ENCODE peak calls at places on chromosomes 4 and X, in nine cellular contexts. One of them, this sample, is unnamed.

GRCh38 chr4:7309636-7310035 is 117.3 kb downstream of the SORCS2 start:
- DNase-seq in lower leg skin: no peak
- DNase-seq in stomach: no peak
- DNase-seq in GM12891: no peak
- DNase-seq in IMR-90: no peak
- DNase-seq in adrenal gland: no peak
- DNase-seq in HCT116: no peak
- DNase-seq in esophagus muscularis mucosa: no peak
- DNase-seq in transverse colon: no peak
- DNase-seq in this sample: no peak

GRCh38 chr4:6221851-6222760 is 21.8 kb upstream of the JAKMIP1 start:
- DNase-seq in HCT116: peak; percentile 29
- DNase-seq in adrenal gland: no peak
- DNase-seq in lower leg skin: no peak
- DNase-seq in transverse colon: peak; percentile 16
- DNase-seq in esophagus muscularis mucosa: no peak
- DNase-seq in GM12891: no peak
- DNase-seq in IMR-90: no peak
- DNase-seq in stomach: peak; percentile 50
- DNase-seq in this sample: no peak

GRCh38 chr4:7024336-7024890 is 18.8 kb upstream of the TADA2B start:
- DNase-seq in adrenal gland: no peak
- DNase-seq in lower leg skin: no peak
- DNase-seq in HCT116: no peak
- DNase-seq in GM12891: no peak
- DNase-seq in transverse colon: no peak
- DNase-seq in stomach: no peak
- DNase-seq in esophagus muscularis mucosa: no peak
- DNase-seq in IMR-90: no peak
- DNase-seq in this sample: no peak

GRCh38 chr4:164734476-164734875 is 19.5 kb upstream of the SMIM31 start:
- DNase-seq in HCT116: no peak
- DNase-seq in stomach: no peak
- DNase-seq in IMR-90: no peak
- DNase-seq in lower leg skin: no peak
- DNase-seq in transverse colon: no peak
- DNase-seq in adrenal gland: no peak
- DNase-seq in esophagus muscularis mucosa: no peak
- DNase-seq in GM12891: no peak
- DNase-seq in this sample: no peak

GRCh38 chrX:107107459-107107858 is 11.2 kb downstream of the RBM41 start:
- DNase-seq in IMR-90: no peak
- DNase-seq in stomach: no peak
- DNase-seq in HCT116: no peak
- DNase-seq in transverse colon: no peak
- DNase-seq in lower leg skin: no peak
- DNase-seq in esophagus muscularis mucosa: no peak
- DNase-seq in adrenal gland: no peak
- DNase-seq in GM12891: no peak
- DNase-seq in this sample: no peak

GRCh38 chr4:7282094-7282370 is 89.7 kb downstream of the SORCS2 start:
- DNase-seq in adrenal gland: no peak
- DNase-seq in esophagus muscularis mucosa: no peak
- DNase-seq in lower leg skin: no peak
- DNase-seq in stomach: no peak
- DNase-seq in HCT116: no peak
- DNase-seq in IMR-90: no peak
- DNase-seq in GM12891: no peak
- DNase-seq in transverse colon: no peak
- DNase-seq in this sample: no peak

GRCh38 chr4:98657531-98658286 is 702 bp downstream of the TSPAN5 start:
- DNase-seq in transverse colon: peak; percentile 23
- DNase-seq in stomach: no peak
- DNase-seq in lower leg skin: no peak
- DNase-seq in adrenal gland: no peak
- DNase-seq in GM12891: no peak
- DNase-seq in IMR-90: peak; percentile 69
- DNase-seq in esophagus muscularis mucosa: no peak
- DNase-seq in HCT116: no peak
- DNase-seq in this sample: no peak

GRCh38 chrX:1493317-1493856 is 40.7 kb upstream of the ASMTL start:
- DNase-seq in lower leg skin: no peak
- DNase-seq in transverse colon: no peak
- DNase-seq in HCT116: no peak
- DNase-seq in GM12891: no peak
- DNase-seq in esophagus muscularis mucosa: no peak
- DNase-seq in IMR-90: no peak
- DNase-seq in adrenal gland: no peak
- DNase-seq in stomach: no peak
- DNase-seq in this sample: no peak

GRCh38 chr4:1567808-1568581 is 116.1 kb downstream of the FAM53A start:
- DNase-seq in adrenal gland: no peak
- DNase-seq in HCT116: no peak
- DNase-seq in esophagus muscularis mucosa: no peak
- DNase-seq in lower leg skin: no peak
- DNase-seq in transverse colon: no peak
- DNase-seq in stomach: peak; percentile 44
- DNase-seq in GM12891: no peak
- DNase-seq in IMR-90: no peak
- DNase-seq in this sample: no peak

GRCh38 chr4:183471960-183472708 is 27.7 kb downstream of the CDKN2AIP start:
- DNase-seq in HCT116: peak; percentile 36
- DNase-seq in transverse colon: peak; percentile 88
- DNase-seq in stomach: peak; percentile 90
- DNase-seq in adrenal gland: peak; percentile 84
- DNase-seq in IMR-90: peak; percentile 66
- DNase-seq in GM12891: peak; percentile 42
- DNase-seq in esophagus muscularis mucosa: peak; percentile 97
- DNase-seq in lower leg skin: peak; percentile 83
- DNase-seq in this sample: peak; percentile 41

GRCh38 chr4:113331811-113332210 is 282.4 kb downstream of the ANK2 start:
- DNase-seq in transverse colon: no peak
- DNase-seq in IMR-90: no peak
- DNase-seq in GM12891: no peak
- DNase-seq in lower leg skin: no peak
- DNase-seq in stomach: no peak
- DNase-seq in esophagus muscularis mucosa: no peak
- DNase-seq in HCT116: no peak
- DNase-seq in adrenal gland: no peak
- DNase-seq in this sample: no peak

GRCh38 chrX:73785493-73785892 is 222.5 kb downstream of the CHIC1 start:
- DNase-seq in GM12891: no peak
- DNase-seq in transverse colon: no peak
- DNase-seq in lower leg skin: no peak
- DNase-seq in IMR-90: no peak
- DNase-seq in esophagus muscularis mucosa: no peak
- DNase-seq in adrenal gland: no peak
- DNase-seq in stomach: no peak
- DNase-seq in HCT116: no peak
- DNase-seq in this sample: no peak

GRCh38 chrX:129980540-129981206 is 1.8 kb upstream of the BCORL1 start:
- DNase-seq in HCT116: no peak
- DNase-seq in transverse colon: peak; percentile 73
- DNase-seq in lower leg skin: no peak
- DNase-seq in IMR-90: no peak
- DNase-seq in adrenal gland: peak; percentile 56
- DNase-seq in stomach: peak; percentile 59
- DNase-seq in GM12891: no peak
- DNase-seq in esophagus muscularis mucosa: no peak
- DNase-seq in this sample: peak; percentile 29
- TF ChIP-seq POLR2A in HCT116: no peak
- TF ChIP-seq POLR2A in transverse colon: peak; percentile 40
- TF ChIP-seq POLR2A in lower leg skin: no peak
- TF ChIP-seq POLR2A in IMR-90: no peak
- TF ChIP-seq POLR2A in adrenal gland: no peak
- TF ChIP-seq POLR2A in stomach: no peak
- TF ChIP-seq POLR2A in GM12891: no peak
- TF ChIP-seq POLR2A in esophagus muscularis mucosa: no peak
- TF ChIP-seq POLR2A in this sample: no peak

GRCh38 chr4:15682340-15682725 is 706 bp downstream of the FAM200B start:
- DNase-seq in adrenal gland: no peak
- DNase-seq in transverse colon: no peak
- DNase-seq in IMR-90: no peak
- DNase-seq in stomach: no peak
- DNase-seq in GM12891: no peak
- DNase-seq in esophagus muscularis mucosa: no peak
- DNase-seq in HCT116: no peak
- DNase-seq in lower leg skin: no peak
- DNase-seq in this sample: no peak

GRCh38 chr4:15681067-15681371 is 608 bp upstream of the FAM200B start:
- DNase-seq in adrenal gland: no peak
- DNase-seq in lower leg skin: no peak
- DNase-seq in HCT116: no peak
- DNase-seq in transverse colon: no peak
- DNase-seq in GM12891: no peak
- DNase-seq in esophagus muscularis mucosa: no peak
- DNase-seq in stomach: no peak
- DNase-seq in IMR-90: no peak
- DNase-seq in this sample: no peak

GRCh38 chr4:15684498-15684897 is 2.9 kb downstream of the FAM200B start:
- DNase-seq in esophagus muscularis mucosa: no peak
- DNase-seq in IMR-90: no peak
- DNase-seq in adrenal gland: no peak
- DNase-seq in GM12891: no peak
- DNase-seq in transverse colon: no peak
- DNase-seq in lower leg skin: no peak
- DNase-seq in stomach: no peak
- DNase-seq in HCT116: no peak
- DNase-seq in this sample: no peak

GRCh38 chr4:15682790-15683495 is 1.3 kb downstream of the FAM200B start:
- DNase-seq in adrenal gland: no peak
- DNase-seq in transverse colon: no peak
- DNase-seq in lower leg skin: no peak
- DNase-seq in GM12891: no peak
- DNase-seq in HCT116: no peak
- DNase-seq in stomach: no peak
- DNase-seq in esophagus muscularis mucosa: no peak
- DNase-seq in IMR-90: peak; percentile 17
- DNase-seq in this sample: no peak

DNA sequence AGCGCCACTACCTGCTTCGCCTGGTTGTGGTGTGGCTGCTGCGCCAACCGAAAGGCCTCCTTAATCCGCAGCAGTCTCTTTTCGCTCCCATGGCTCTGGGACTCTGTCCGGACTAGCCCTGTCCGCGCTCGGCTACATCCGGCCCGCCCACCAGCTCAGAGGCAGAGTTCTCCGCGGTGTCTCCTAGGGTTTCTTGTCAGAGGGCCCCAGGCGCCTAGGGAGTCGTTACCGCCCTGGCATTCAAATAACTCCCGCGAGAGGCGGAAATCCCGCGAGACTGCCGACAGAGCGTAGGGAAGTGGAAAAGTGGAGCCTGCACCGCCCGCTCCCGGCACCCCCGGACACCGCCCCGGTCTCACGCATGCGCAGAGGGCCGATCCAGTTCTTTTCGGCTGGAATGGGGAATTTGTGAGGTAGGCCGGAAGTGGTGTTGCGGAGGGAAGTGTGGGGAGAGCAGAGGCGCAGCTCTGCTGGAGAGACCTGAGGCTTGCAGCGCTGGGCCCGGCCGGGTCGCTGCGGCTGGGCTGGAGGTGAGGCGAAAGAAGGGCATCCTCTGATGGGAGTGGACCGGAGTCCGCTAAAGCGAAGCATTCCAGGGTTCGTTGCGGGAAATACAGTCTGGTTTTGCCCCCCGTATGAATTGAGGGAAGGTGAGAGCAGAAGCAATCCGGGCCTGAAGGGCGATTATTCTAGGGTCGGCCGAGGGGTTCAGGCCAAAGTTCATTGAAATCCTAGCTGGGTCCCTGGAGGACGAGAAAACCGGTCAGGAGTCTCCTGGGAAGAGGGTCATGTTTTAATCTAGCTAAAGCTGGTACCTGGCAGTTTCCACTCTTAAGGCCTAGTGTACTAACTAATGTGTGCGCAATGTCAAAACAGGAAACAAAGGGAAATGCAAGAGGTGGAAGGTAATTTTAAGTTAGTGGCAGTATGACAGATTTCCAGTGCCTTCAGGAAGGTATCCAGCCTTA is at the start of gene FAM200B:
- DNase-seq in IMR-90: peak; percentile 97
- DNase-seq in adrenal gland: peak; percentile 98
- DNase-seq in HCT116: peak; percentile 97
- DNase-seq in transverse colon: peak; percentile 100
- DNase-seq in esophagus muscularis mucosa: peak; percentile 99
- DNase-seq in stomach: peak; percentile 100
- DNase-seq in GM12891: peak; percentile 90
- DNase-seq in lower leg skin: peak; percentile 98
- DNase-seq in this sample: peak; percentile 80
- TF ChIP-seq POLR2A in IMR-90: peak; percentile 94
- TF ChIP-seq POLR2A in adrenal gland: peak; percentile 93
- TF ChIP-seq POLR2A in HCT116: peak; percentile 94
- TF ChIP-seq POLR2A in transverse colon: peak; percentile 96
- TF ChIP-seq POLR2A in esophagus muscularis mucosa: peak; percentile 77
- TF ChIP-seq POLR2A in stomach: no peak
- TF ChIP-seq POLR2A in GM12891: peak; percentile 65
- TF ChIP-seq POLR2A in lower leg skin: no peak
- TF ChIP-seq POLR2A in this sample: peak; percentile 85

GRCh38 chrX:154751669-154752271 is 893 bp upstream of the GAB3 start:
- DNase-seq in esophagus muscularis mucosa: no peak
- DNase-seq in lower leg skin: no peak
- DNase-seq in stomach: no peak
- DNase-seq in GM12891: no peak
- DNase-seq in IMR-90: no peak
- DNase-seq in HCT116: no peak
- DNase-seq in transverse colon: no peak
- DNase-seq in adrenal gland: no peak
- DNase-seq in this sample: no peak
- TF ChIP-seq POLR2A in esophagus muscularis mucosa: no peak
- TF ChIP-seq POLR2A in lower leg skin: no peak
- TF ChIP-seq POLR2A in stomach: no peak
- TF ChIP-seq POLR2A in GM12891: no peak
- TF ChIP-seq POLR2A in IMR-90: no peak
- TF ChIP-seq POLR2A in HCT116: no peak
- TF ChIP-seq POLR2A in transverse colon: no peak
- TF ChIP-seq POLR2A in adrenal gland: no peak
- TF ChIP-seq POLR2A in this sample: no peak

GRCh38 chr4:110914791-110915190 is 291.9 kb upstream of the PITX2 start:
- DNase-seq in HCT116: no peak
- DNase-seq in lower leg skin: no peak
- DNase-seq in esophagus muscularis mucosa: no peak
- DNase-seq in stomach: no peak
- DNase-seq in adrenal gland: no peak
- DNase-seq in IMR-90: no peak
- DNase-seq in transverse colon: no peak
- DNase-seq in GM12891: no peak
- DNase-seq in this sample: no peak

GRCh38 chr4:110917835-110918234 is 295.0 kb upstream of the PITX2 start:
- DNase-seq in lower leg skin: no peak
- DNase-seq in transverse colon: no peak
- DNase-seq in GM12891: no peak
- DNase-seq in adrenal gland: no peak
- DNase-seq in stomach: no peak
- DNase-seq in esophagus muscularis mucosa: no peak
- DNase-seq in IMR-90: no peak
- DNase-seq in HCT116: no peak
- DNase-seq in this sample: no peak

DNA sequence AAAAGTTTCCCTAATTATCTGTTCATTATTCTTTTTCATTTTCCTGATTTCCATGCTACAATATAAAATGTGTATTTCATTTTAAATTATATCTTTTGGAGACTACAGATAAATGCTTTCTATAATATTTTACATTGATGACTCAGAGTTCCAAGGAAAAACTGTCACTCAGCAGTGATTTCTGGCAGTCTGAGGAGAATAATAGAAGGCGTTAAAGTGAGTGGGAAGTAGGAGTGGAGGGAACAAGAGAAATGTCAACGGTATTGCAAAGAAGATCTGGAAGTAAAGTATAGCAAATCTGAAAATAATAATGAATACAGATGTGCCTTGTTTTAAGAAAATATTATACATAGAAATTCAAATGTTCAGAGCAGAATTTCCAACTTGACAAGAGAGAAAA is 293.6 kb upstream of the PITX2 start:
- DNase-seq in lower leg skin: no peak
- DNase-seq in adrenal gland: no peak
- DNase-seq in transverse colon: no peak
- DNase-seq in GM12891: no peak
- DNase-seq in esophagus muscularis mucosa: no peak
- DNase-seq in IMR-90: no peak
- DNase-seq in stomach: no peak
- DNase-seq in HCT116: no peak
- DNase-seq in this sample: no peak
- TF ChIP-seq POLR2A in lower leg skin: no peak
- TF ChIP-seq POLR2A in adrenal gland: no peak
- TF ChIP-seq POLR2A in transverse colon: no peak
- TF ChIP-seq POLR2A in GM12891: no peak
- TF ChIP-seq POLR2A in esophagus muscularis mucosa: no peak
- TF ChIP-seq POLR2A in IMR-90: no peak
- TF ChIP-seq POLR2A in stomach: no peak
- TF ChIP-seq POLR2A in HCT116: no peak
- TF ChIP-seq POLR2A in this sample: no peak

This sample was measured in GM12892.